ENCODE peak calls at places on chromosome 3, in six cellular contexts. R, J, M, G, Y and I are unnamed samples.

GRCh38 chr3:87361956-87362355 is 85.6 kb upstream of the POU1F1 start:
- DNase-seq in M (no peak), Y (no peak), G (no peak), R (no peak), J (no peak), I (no peak)

GRCh38 chr3:63961891-63962290 is 49.7 kb upstream of the SCAANT1 start:
- DNase-seq in J (peak; percentile 65), M (peak; percentile 22), Y (no peak), G (no peak), R (no peak), I (no peak)

GRCh38 chr3:139772539-139773500 is 95.0 kb upstream of the NMNAT3 start:
- DNase-seq in R (no peak), M (no peak), Y (no peak), G (no peak), J (no peak), I (no peak)

GRCh38 chr3:81923038-81923437 is 161.6 kb upstream of the GBE1 start:
- DNase-seq in Y (no peak), M (no peak), J (no peak), R (no peak), G (no peak), I (no peak)

GRCh38 chr3:54983266-54983910 is 55.5 kb upstream of the LRTM1 start:
- DNase-seq in J (no peak), Y (no peak), G (no peak), R (no peak), M (no peak), I (no peak)

GRCh38 chr3:62874398-62875102 is 666 bp downstream of the CADPS start:
- DNase-seq in J (peak; percentile 78), M (no peak), R (peak; percentile 33), G (no peak), Y (no peak), I (no peak)

GRCh38 chr3:151935451-151935850 is 62.0 kb downstream of the SUCNR1 start:
- DNase-seq in R (no peak), Y (no peak), G (no peak), M (no peak), J (no peak), I (no peak)

GRCh38 chr3:56976666-56977560 is 83.6 kb upstream of the SPATA12 start:
- DNase-seq in Y (peak; percentile 74), R (no peak), M (no peak), J (peak; percentile 46), G (no peak), I (no peak)

GRCh38 chr3:56811545-56812202 is 9.9 kb upstream of the ARHGEF3 start:
- DNase-seq in Y (no peak), M (no peak), G (no peak), R (no peak), J (no peak), I (no peak)

DNA sequence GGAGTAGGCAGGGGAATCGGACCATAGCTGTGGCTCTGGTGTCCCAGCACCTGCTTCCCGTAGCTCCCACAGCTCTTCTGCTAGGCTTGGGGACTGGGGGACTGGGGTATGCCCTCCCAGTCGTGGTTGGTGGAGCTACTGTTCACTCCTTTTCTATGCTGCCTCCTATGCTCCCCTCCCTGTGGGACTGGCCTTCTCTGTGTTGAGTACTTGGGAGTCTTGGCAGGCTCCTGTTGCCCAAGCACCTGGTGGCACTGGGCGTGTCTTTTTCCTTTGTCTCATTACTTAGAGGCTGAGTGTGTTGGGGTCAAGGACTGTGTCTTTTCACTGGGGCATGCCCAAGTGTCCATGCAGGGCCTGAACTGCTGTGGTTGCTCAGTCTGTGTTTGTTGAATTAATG is 222.4 kb downstream of the EPHB1 start:
- DNase-seq in Y (no peak), G (no peak), J (no peak), R (no peak), M (no peak), I (no peak)
- H3K27ac ChIP-seq in Y (no peak overlapping the region), G (no peak overlapping the region), J (no peak overlapping the region), R (no peak overlapping the region), M (no peak overlapping the region), I (no peak overlapping the region)

GRCh38 chr3:124859025-124859424 is 28.1 kb downstream of the ITGB5 start:
- DNase-seq in J (no peak), Y (no peak), M (no peak), G (no peak), R (no peak), I (no peak)

GRCh38 chr3:124861041-124861440 is 26.1 kb downstream of the ITGB5 start:
- DNase-seq in R (no peak), G (no peak), M (no peak), J (no peak), Y (no peak), I (no peak)

GRCh38 chr3:124860599-124860998 is 26.6 kb downstream of the ITGB5 start:
- DNase-seq in Y (no peak), R (peak; percentile 44), G (peak; percentile 85), M (no peak), J (no peak), I (no peak)

GRCh38 chr3:124856687-124857086 is 30.5 kb downstream of the ITGB5 start:
- DNase-seq in M (no peak), Y (no peak), J (no peak), G (no peak), R (no peak), I (no peak)

DNA sequence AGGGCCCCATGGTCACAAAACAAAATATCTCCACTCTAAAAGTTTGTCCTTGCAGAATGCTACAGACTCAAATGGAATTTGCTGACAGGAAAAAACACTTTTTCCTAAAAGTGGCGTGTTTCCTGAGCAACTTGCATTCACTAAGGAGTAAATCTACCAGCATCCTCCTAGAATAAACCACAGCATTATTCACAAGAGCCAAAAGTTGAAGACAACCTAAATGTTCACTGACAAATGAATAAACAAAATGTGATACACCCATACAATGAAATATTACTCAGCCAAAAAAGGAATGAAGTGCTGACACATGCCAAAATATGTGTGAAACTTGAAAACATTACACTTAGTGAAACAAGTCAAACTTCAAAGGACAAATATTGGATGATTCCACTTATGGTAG is 28.9 kb downstream of the ITGB5 start:
- DNase-seq in Y (no peak), M (no peak), R (no peak), J (no peak), G (no peak), I (no peak)
- H3K27ac ChIP-seq in Y (no peak overlapping the region), M (no peak overlapping the region), R (no peak overlapping the region), J (no peak overlapping the region), G (peak overlapping the region; percentile 68), I (no peak overlapping the region)

GRCh38 chr3:129199366-129199765 is 15.7 kb upstream of the CNBP start:
- DNase-seq in G (no peak), J (no peak), R (no peak), M (no peak), Y (no peak), I (no peak)

GRCh38 chr3:129197341-129197740 is 13.6 kb upstream of the CNBP start:
- DNase-seq in M (no peak), R (no peak), G (no peak), Y (no peak), J (no peak), I (no peak)

GRCh38 chr3:129196601-129197000 is 12.9 kb upstream of the CNBP start:
- DNase-seq in J (no peak), G (no peak), Y (no peak), M (no peak), R (no peak), I (no peak)

GRCh38 chr3:129195731-129196256 is 12.1 kb upstream of the CNBP start:
- DNase-seq in R (no peak), J (no peak), M (no peak), Y (peak; percentile 54), G (peak; percentile 64), I (peak; percentile 52)
- H3K27ac ChIP-seq in R (peak overlapping the region; percentile 34), J (no peak overlapping the region), M (no peak overlapping the region), Y (peak overlapping the region; percentile 91), G (peak overlapping the region; percentile 85), I (peak overlapping the region; percentile 79)

GRCh38 chr3:129834580-129834979 is 58.9 kb downstream of the TMCC1 start:
- DNase-seq in G (no peak), M (no peak), J (no peak), Y (no peak), R (no peak), I (no peak)

GRCh38 chr3:129836381-129837056 is 57.0 kb downstream of the TMCC1 start:
- DNase-seq in R (no peak), M (no peak), J (peak; percentile 38), G (no peak), Y (no peak), I (no peak)

GRCh38 chr3:129840707-129841360 is 52.7 kb downstream of the TMCC1 start:
- DNase-seq in R (peak; percentile 32), M (no peak), J (no peak), Y (no peak), G (no peak), I (no peak)

GRCh38 chr3:129837057-129837631 is 56.4 kb downstream of the TMCC1 start:
- DNase-seq in Y (no peak), M (no peak), R (no peak), G (no peak), J (peak; percentile 21), I (no peak)

GRCh38 chr3:129838086-129838485 is 55.4 kb downstream of the TMCC1 start:
- DNase-seq in M (no peak), R (no peak), Y (no peak), G (no peak), J (peak; percentile 16), I (no peak)
- H3K27ac ChIP-seq in M (no peak overlapping the region), R (no peak overlapping the region), Y (no peak overlapping the region), G (no peak overlapping the region), J (peak overlapping the region; percentile 62), I (no peak overlapping the region)

GRCh38 chr3:123884258-123884831 is at the start of gene MYLK:
- DNase-seq in G (peak; percentile 80), Y (no peak), R (peak; percentile 69), M (peak; percentile 91), J (peak; percentile 98), I (peak; percentile 88)
- H3K27ac ChIP-seq in G (peak within 1 kb of the TSS; percentile 21), Y (no peak within 1 kb of the TSS), R (no peak within 1 kb of the TSS), M (no peak within 1 kb of the TSS), J (peak within 1 kb of the TSS; percentile 84), I (no peak within 1 kb of the TSS)

GRCh38 chr3:52849656-52850055 is 14.8 kb upstream of the MUSTN1 start:
- DNase-seq in Y (no peak), R (no peak), M (no peak), J (no peak), G (peak; percentile 15), I (no peak)
- H3K27ac ChIP-seq in Y (peak overlapping the region; percentile 48), R (no peak overlapping the region), M (no peak overlapping the region), J (no peak overlapping the region), G (no peak overlapping the region), I (no peak overlapping the region)

GRCh38 chr3:186870421-186871201 is 28.1 kb downstream of the ADIPOQ start:
- DNase-seq in R (no peak), G (no peak), J (no peak), Y (no peak), M (no peak), I (no peak)

GRCh38 chr3:186869253-186870235 is 27.0 kb downstream of the ADIPOQ start:
- DNase-seq in Y (no peak), R (no peak), G (no peak), J (no peak), M (no peak), I (no peak)

GRCh38 chr3:186875708-186876107 is 33.2 kb downstream of the ADIPOQ start:
- DNase-seq in J (no peak), M (no peak), G (no peak), Y (no peak), R (no peak), I (no peak)

GRCh38 chr3:186871403-186871924 is 29.0 kb downstream of the ADIPOQ start:
- DNase-seq in M (no peak), G (no peak), J (no peak), R (no peak), Y (no peak), I (no peak)
- H3K27ac ChIP-seq in M (no peak overlapping the region), G (no peak overlapping the region), J (no peak overlapping the region), R (no peak overlapping the region), Y (no peak overlapping the region), I (no peak overlapping the region)